ENCODE peak calls at places on chromosomes 12 and 14, in six cellular contexts. D, K, C, Y, N and P are unnamed samples.

GRCh38 chr12:132102297-132102696 is 41.8 kb downstream of the DDX51 start:
- DNase-seq in K (no peak), N (no peak), C (no peak), Y (no peak), D (no peak), P (no peak)

GRCh38 chr12:30989754-30990153 is 63.2 kb downstream of the TSPAN11 start:
- DNase-seq in K (no peak), C (peak), Y (peak), D (peak), N (peak), P (no peak)

GRCh38 chr12:5428332-5429221 is 3.3 kb upstream of the NTF3 start:
- DNase-seq in Y (no peak), C (no peak), K (no peak), N (peak), D (no peak), P (no peak)

GRCh38 chr12:45599196-45599595 is 130.3 kb upstream of the ARID2 start:
- DNase-seq in N (no peak), C (no peak), K (no peak), Y (no peak), D (no peak), P (no peak)

GRCh38 chr12:74171478-74171909 is 366.1 kb upstream of the ATXN7L3B start:
- DNase-seq in N (no peak), D (no peak), K (no peak), Y (no peak), C (no peak), P (no peak)

GRCh38 chr12:70661762-70662161 is 24.5 kb upstream of the PTPRB start:
- DNase-seq in D (no peak), C (no peak), K (no peak), Y (no peak), N (no peak), P (no peak)

GRCh38 chr14:100098171-100098570 is 32.9 kb downstream of the EVL start:
- DNase-seq in D (no peak), K (no peak), N (no peak), C (no peak), Y (no peak), P (no peak)

GRCh38 chr14:23237772-23238594 is at the start of gene RNF212B:
- DNase-seq in K (peak), Y (peak), D (peak), C (peak), N (peak), P (peak)

GRCh38 chr14:92625213-92625612 is 111.6 kb downstream of the RIN3 start:
- DNase-seq in C (no peak), K (no peak), N (no peak), D (no peak), Y (no peak), P (no peak)

GRCh38 chr12:119008691-119009221 is 27.4 kb downstream of the SRRM4 start:
- DNase-seq in K (no peak), N (peak), D (no peak), C (no peak), Y (no peak), P (no peak)
- H3K27ac ChIP-seq in K (no peak), N (no peak), D (no peak), C (no peak), Y (no peak), P (no peak)

DNA sequence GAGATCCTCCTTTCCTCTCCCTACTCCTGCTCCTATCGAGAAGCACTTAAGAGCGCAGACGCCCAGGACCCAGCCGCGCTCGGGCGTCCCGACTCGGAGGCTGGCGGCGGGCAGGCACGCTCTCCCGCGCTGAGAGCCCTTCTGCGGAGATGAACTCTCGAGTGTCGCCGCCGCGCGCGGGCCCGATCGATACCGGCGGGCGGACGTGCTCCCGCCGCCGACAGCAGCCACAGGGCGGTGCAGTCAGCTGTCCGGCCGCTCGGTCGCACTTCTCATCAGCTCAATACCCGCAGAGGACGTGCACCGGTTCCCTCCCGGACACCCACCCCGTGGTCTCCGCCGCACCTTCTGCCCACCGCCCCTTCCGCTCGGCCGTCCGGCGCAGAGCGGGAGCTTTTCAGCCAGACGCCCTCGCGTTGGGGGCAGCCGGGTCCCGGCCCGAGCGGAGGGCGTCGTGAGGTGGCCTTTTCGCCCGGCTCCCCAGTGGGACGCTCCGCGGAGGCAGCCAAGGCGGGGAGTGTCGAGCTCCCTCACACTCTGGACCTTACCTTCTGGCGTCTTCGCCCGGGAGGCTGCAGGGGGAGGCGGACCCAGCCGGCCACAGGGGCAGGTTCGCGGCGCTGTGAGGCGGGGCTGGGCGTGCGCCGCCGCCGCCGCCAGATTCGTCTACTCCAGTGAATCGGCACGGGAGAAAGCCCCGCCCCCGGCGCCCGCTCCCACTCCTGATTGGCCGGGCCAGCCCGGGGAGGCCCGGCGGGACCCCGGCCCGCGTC is 421 bp upstream of the INSM2 start:
- DNase-seq in C (peak), N (peak), D (peak), Y (peak), K (peak), P (no peak)
- TF ChIP-seq CTCF in C (no peak), N (peak), D (no peak), Y (no peak), K (no peak), P (no peak)

DNA sequence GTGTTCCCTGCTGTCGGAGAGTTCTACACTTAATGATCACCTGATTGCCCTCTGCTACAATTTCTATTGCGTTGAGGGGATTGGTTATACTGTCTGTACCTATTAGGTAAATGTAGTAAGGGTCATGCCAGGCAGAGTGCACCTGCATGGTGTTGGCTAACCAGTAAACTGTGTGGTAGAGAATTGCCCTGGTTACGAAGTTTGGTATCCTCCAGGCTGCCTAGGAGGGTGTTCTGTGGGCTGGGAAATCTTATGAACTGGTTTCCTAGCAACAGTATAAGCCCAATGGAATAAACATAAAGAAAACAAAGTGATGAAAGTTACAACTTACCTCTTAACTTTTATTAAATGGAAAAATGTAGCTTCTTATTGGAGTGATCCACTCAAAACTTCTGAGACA is 1.4 kb downstream of the CCDC91 start:
- DNase-seq in Y (no peak), K (no peak), C (peak), N (no peak), D (peak), P (no peak)
- H3K27ac ChIP-seq in Y (peak), K (peak), C (peak), N (no peak), D (peak), P (peak)

GRCh38 chr12:57736743-57737466 is 1.6 kb downstream of the AGAP2 start:
- DNase-seq in C (no peak), N (no peak), Y (no peak), K (no peak), D (no peak), P (no peak)

GRCh38 chr12:57735952-57736742 is 2.4 kb downstream of the AGAP2 start:
- DNase-seq in K (no peak), D (no peak), N (peak), Y (no peak), C (no peak), P (no peak)

GRCh38 chr12:57738661-57739237 is at the start of gene AGAP2:
- DNase-seq in Y (no peak), N (peak), D (no peak), C (no peak), K (no peak), P (no peak)

GRCh38 chr12:57738142-57738474 is 434 bp downstream of the AGAP2 start:
- DNase-seq in C (no peak), Y (no peak), D (no peak), N (no peak), K (no peak), P (no peak)

DNA sequence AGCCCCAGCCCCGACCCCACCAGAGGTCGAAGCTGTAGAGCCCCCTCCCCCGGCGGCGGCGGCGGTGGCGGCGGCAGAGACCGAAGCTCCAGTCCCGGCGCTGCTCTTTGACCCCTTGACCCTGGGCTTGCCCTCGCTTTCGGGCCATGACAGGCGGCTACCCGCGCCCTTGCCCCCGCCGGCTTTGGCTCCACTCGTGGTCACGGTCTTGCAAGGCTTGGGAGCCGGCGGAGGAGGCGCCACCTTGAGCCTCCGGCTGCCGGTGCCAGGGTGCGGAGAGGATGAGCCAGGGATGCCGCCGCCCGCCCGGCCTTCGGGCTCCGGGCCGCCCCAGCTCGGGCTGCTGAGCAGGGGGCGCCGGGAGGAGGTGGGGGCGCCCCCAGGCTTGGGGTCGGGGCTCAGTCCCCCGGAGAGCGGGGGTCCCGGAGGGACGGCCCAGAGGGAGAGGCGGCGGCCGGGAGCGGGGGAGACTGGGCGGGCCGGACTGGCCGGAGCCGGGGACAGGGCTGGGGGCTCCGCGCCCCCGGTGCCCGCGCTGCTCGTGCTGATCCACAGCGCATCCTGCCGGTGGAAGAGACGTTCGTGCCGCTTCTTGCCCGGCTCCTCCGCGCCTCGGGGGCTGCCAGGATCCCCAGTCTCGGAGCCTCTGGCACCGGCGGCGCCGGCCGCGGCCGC is 938 bp downstream of the AGAP2 start:
- DNase-seq in C (no peak), N (peak), D (no peak), K (no peak), Y (no peak), P (no peak)
- TF ChIP-seq CTCF in C (no peak), N (peak), D (no peak), K (peak), Y (no peak), P (no peak)

GRCh38 chr14:103521438-103521961 is 1.1 kb downstream of the CKB start:
- DNase-seq in K (no peak), C (no peak), Y (no peak), N (peak), D (no peak), P (no peak)
- H3K27ac ChIP-seq in K (no peak), C (peak), Y (no peak), N (no peak), D (peak), P (peak)

GRCh38 chr12:91622981-91623380 is 440.4 kb upstream of the DCN start:
- DNase-seq in K (no peak), C (no peak), Y (no peak), N (no peak), D (no peak), P (no peak)

GRCh38 chr12:91620422-91620821 is 437.8 kb upstream of the DCN start:
- DNase-seq in Y (no peak), K (no peak), N (no peak), C (no peak), D (no peak), P (no peak)

GRCh38 chr12:91618281-91618680 is 435.7 kb upstream of the DCN start:
- DNase-seq in C (no peak), Y (no peak), D (no peak), K (no peak), N (no peak), P (no peak)

GRCh38 chr12:91617830-91618229 is 435.2 kb upstream of the DCN start:
- DNase-seq in K (no peak), D (no peak), Y (no peak), N (no peak), C (no peak), P (no peak)

GRCh38 chr12:91620949-91621348 is 438.3 kb upstream of the DCN start:
- DNase-seq in D (no peak), Y (no peak), N (peak), C (no peak), K (no peak), P (no peak)
- TF ChIP-seq CTCF in D (no peak), Y (no peak), N (peak), C (no peak), K (no peak), P (no peak)

GRCh38 chr12:88167384-88167783 is 25.3 kb downstream of the TMTC3 start:
- DNase-seq in K (no peak), Y (no peak), D (no peak), N (no peak), C (no peak), P (no peak)

GRCh38 chr12:88175544-88175943 is 33.4 kb downstream of the TMTC3 start:
- DNase-seq in N (no peak), C (no peak), D (no peak), K (no peak), Y (no peak), P (no peak)

DNA sequence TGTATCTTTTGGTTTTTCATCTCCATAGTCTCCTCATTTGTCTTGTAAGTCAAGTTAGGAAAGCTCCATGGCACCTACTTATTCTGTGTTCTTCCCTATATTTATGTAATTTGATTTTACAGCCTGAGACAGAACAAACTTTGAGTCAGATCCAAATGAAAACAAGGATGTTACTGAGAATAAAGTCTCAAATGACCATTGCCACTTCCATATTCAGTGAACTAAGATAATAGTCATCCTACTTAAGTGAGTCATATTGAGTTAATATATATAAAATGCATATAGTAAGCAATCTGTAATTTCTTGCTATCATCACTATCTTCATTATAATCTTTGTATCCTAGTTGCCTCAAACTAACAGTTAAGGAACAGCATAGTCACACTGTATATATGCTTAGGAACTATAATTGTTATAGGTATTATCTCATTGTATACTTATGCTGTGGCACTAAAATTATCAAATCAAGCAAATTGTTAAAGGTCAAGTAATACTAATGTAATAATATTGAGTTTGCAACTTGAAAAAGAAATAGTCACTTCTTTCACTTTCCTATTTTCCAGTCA is 30.8 kb downstream of the TMTC3 start:
- DNase-seq in D (no peak), C (no peak), K (no peak), Y (no peak), N (no peak), P (no peak)
- H3K27ac ChIP-seq in D (no peak), C (no peak), K (no peak), Y (no peak), N (no peak), P (no peak)